ENCODE peak calls at places on chromosomes 12 and 14, in nine cellular contexts. H, M, O, S, N, I, Q, T and B are unnamed samples.
A peak's percentile ranks its signal among the peaks of the same experiment; 100 is the strongest.

GRCh38 chr12:103538397-103538796 is 42.6 kb upstream of the C12orf42 start:
- DNase-seq in I (no peak), H (no peak), M (no peak), N (no peak), O (no peak), Q (no peak), T (peak; percentile 48), S (no peak), B (no peak)

GRCh38 chr12:114827460-114827859 is 143.5 kb upstream of the TBX3 start:
- DNase-seq in Q (no peak), H (no peak), T (no peak), M (no peak), O (no peak), N (no peak), S (no peak), I (no peak), B (no peak)

GRCh38 chr12:23376238-23376637 is 573.2 kb downstream of the SOX5 start:
- DNase-seq in N (no peak), T (no peak), M (no peak), S (no peak), O (no peak), H (no peak), Q (no peak), I (no peak), B (no peak)

GRCh38 chr12:15899282-15899870 is 11.8 kb upstream of the DERA start:
- DNase-seq in M (peak; percentile 46), H (no peak), Q (no peak), T (peak; percentile 57), S (no peak), O (no peak), N (peak; percentile 31), I (no peak), B (no peak)

GRCh38 chr14:73786942-73787759 is 64.5 kb upstream of the PTGR2 start:
- DNase-seq in I (peak; percentile 83), T (peak; percentile 76), S (no peak), M (peak; percentile 77), O (peak; percentile 85), H (peak; percentile 78), Q (peak; percentile 35), N (no peak), B (peak; percentile 68)

GRCh38 chr12:17372508-17372907 is 717.5 kb downstream of the RERGL start:
- DNase-seq in T (no peak), N (no peak), O (no peak), S (no peak), H (no peak), Q (no peak), M (no peak), I (no peak), B (no peak)

GRCh38 chr12:59403259-59403932 is 192.4 kb upstream of the SLC16A7 start:
- DNase-seq in O (no peak), Q (peak; percentile 75), T (peak; percentile 77), M (peak; percentile 63), S (peak; percentile 23), N (peak; percentile 91), H (peak; percentile 22), I (peak; percentile 43), B (no peak)

GRCh38 chr12:56905852-56906251 is 28.4 kb downstream of the SDR9C7 start:
- DNase-seq in H (no peak), I (no peak), N (no peak), M (no peak), O (no peak), S (no peak), Q (no peak), T (no peak), B (no peak)

GRCh38 chr12:119512772-119513497 is 80.6 kb upstream of the TMEM233 start:
- DNase-seq in N (no peak), M (peak; percentile 2), O (no peak), I (no peak), S (no peak), H (no peak), T (peak; percentile 27), Q (no peak), B (no peak)

GRCh38 chr14:86852530-86852929 is 1140.5 kb downstream of the GALC start:
- DNase-seq in Q (peak; percentile 87), M (no peak), O (no peak), I (no peak), H (no peak), N (peak; percentile 50), T (no peak), S (no peak), B (no peak)

GRCh38 chr12:4270016-4270669 is 3.4 kb upstream of the CCND2 start:
- DNase-seq in S (no peak), M (no peak), N (no peak), O (no peak), T (no peak), Q (no peak), H (no peak), I (no peak), B (no peak)

GRCh38 chr12:75751769-75752471 is 240.5 kb upstream of the KRR1 start:
- DNase-seq in Q (peak; percentile 25), M (no peak), N (peak; percentile 42), O (no peak), H (no peak), T (peak; percentile 60), I (no peak), S (no peak), B (no peak)

GRCh38 chr12:120361506-120362208 is 7.3 kb downstream of the MSI1 start:
- DNase-seq in I (peak; percentile 60), N (peak; percentile 74), M (no peak), H (peak; percentile 67), S (peak; percentile 31), O (peak; percentile 82), Q (peak; percentile 34), T (peak; percentile 77), B (no peak)

GRCh38 chr12:4293942-4294505 is 20.5 kb downstream of the CCND2 start:
- DNase-seq in N (no peak), I (no peak), S (no peak), Q (no peak), H (no peak), T (no peak), O (no peak), M (no peak), B (no peak)

GRCh38 chr12:113222730-113223531 is 1.7 kb downstream of the TPCN1 start:
- DNase-seq in S (peak; percentile 49), M (peak; percentile 61), T (peak; percentile 84), H (peak; percentile 77), Q (peak; percentile 92), I (peak; percentile 87), N (peak; percentile 96), O (peak; percentile 91), B (no peak)

DNA sequence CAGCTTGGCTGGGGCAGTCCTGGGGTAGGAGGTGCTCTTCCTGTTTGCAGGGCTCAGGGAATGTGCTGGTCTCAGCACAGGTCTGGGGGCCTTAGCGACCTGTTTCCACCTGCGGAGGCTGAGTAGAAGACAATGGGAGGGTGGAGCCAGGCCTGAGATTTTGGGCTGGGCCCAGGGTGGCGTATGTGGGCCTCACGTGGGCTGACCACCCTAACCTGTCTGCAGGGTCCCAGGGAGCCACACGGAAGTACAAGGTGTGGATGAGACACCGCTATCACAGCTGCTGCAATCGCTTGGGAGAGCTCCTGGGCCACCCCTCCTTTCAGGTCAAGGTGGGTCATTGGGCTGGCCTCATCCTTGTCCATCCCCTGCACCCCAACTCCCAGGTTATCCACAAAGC is 1.1 kb downstream of the NOC4L start:
- DNase-seq in O (no peak), M (no peak), N (no peak), H (no peak), I (peak; percentile 40), Q (no peak), T (no peak), S (peak; percentile 11), B (no peak)
- H3K4me3 ChIP-seq in O (peak overlapping the region; percentile 97), M (peak overlapping the region; percentile 89), N (peak overlapping the region; percentile 84), H (peak overlapping the region; percentile 77), I (peak overlapping the region; percentile 82), Q (no peak overlapping the region), T (peak overlapping the region; percentile 88), S (no peak overlapping the region), B (peak overlapping the region; percentile 92)

GRCh38 chr12:132942611-132943010 is 13.5 kb downstream of the ZNF605 start:
- DNase-seq in T (no peak), Q (no peak), H (no peak), I (no peak), N (no peak), M (no peak), O (no peak), S (no peak), B (no peak)
- H3K36me3 ChIP-seq in T (peaks cover 65% of the 10 kb centered on the region), Q (peaks cover 56% of the 10 kb centered on the region), H (peaks cover 76% of the 10 kb centered on the region), I (peaks cover 19% of the 10 kb centered on the region), N (peaks cover 14% of the 10 kb centered on the region), M (peaks cover 48% of the 10 kb centered on the region), O (peaks cover 46% of the 10 kb centered on the region), S (peaks cover 81% of the 10 kb centered on the region), B (peaks cover 44% of the 10 kb centered on the region)

GRCh38 chr14:102925646-102926045 is 3.2 kb downstream of the AMN start:
- DNase-seq in I (no peak), N (no peak), H (no peak), M (no peak), Q (no peak), O (no peak), T (no peak), S (no peak), B (no peak)

GRCh38 chr14:102928412-102929348 is 6.2 kb downstream of the AMN start:
- DNase-seq in M (peak; percentile 67), N (peak; percentile 31), Q (peak; percentile 5), H (peak; percentile 43), I (peak; percentile 76), O (no peak), S (no peak), T (peak; percentile 55), B (peak; percentile 72)

GRCh38 chr14:102927878-102928411 is 5.5 kb downstream of the AMN start:
- DNase-seq in M (no peak), N (no peak), S (no peak), I (no peak), T (peak; percentile 26), Q (no peak), O (no peak), H (no peak), B (no peak)

GRCh38 chr14:102926104-102926503 is 3.6 kb downstream of the AMN start:
- DNase-seq in N (no peak), S (no peak), M (no peak), T (no peak), Q (no peak), O (no peak), I (no peak), H (no peak), B (no peak)

GRCh38 chr14:102927346-102927877 is 4.9 kb downstream of the AMN start:
- DNase-seq in Q (no peak), T (no peak), I (no peak), H (no peak), M (no peak), O (no peak), N (no peak), S (no peak), B (no peak)
- H3K27ac ChIP-seq in Q (no peak overlapping the region), T (no peak overlapping the region), I (no peak overlapping the region), H (no peak overlapping the region), M (no peak overlapping the region), O (peak overlapping the region; percentile 33), N (no peak overlapping the region), S (no peak overlapping the region), B (no peak overlapping the region)

GRCh38 chr12:53985358-53985899 is 483 bp downstream of the HOXC10 start:
- DNase-seq in H (no peak), Q (no peak), O (no peak), M (no peak), N (no peak), S (no peak), T (peak; percentile 31), I (no peak), B (no peak)
- H3K4me3 ChIP-seq in H (peak overlapping the region; percentile 7), Q (no peak overlapping the region), O (peak overlapping the region; percentile 6), M (no peak overlapping the region), N (no peak overlapping the region), S (peak overlapping the region; percentile 48), T (peak overlapping the region; percentile 72), I (no peak overlapping the region), B (peak overlapping the region; percentile 20)